ENCODE peak calls at places on chromosomes 5 and 9, in six cellular contexts. L is HCT116, T is endodermal cell, N is upper lobe of right lung, X is heart left ventricle, Z is tibial artery. O is an unnamed sample. For H3K4me1 and H3K27me3, the result is how much of the 10 kb centered on the place peaks cover.

GRCh38 chr9:37996812-37997202 is 72.2 kb downstream of the SHB start:
- DNase-seq in L (no peak), N (no peak), X (no peak), T (no peak), Z (no peak), O (no peak)

GRCh38 chr9:12785251-12785880 is 10.5 kb downstream of the LURAP1L start:
- DNase-seq in N (peak), X (no peak), Z (peak), T (no peak), L (peak), O (peak)

GRCh38 chr5:169895876-169896275 is 84.4 kb downstream of the INSYN2B start:
- DNase-seq in L (no peak), X (no peak), Z (no peak), T (no peak), N (no peak), O (no peak)

GRCh38 chr5:133232435-133232834 is 180.6 kb downstream of the HSPA4 start:
- DNase-seq in Z (no peak), N (no peak), X (no peak), T (no peak), L (no peak), O (no peak)

GRCh38 chr5:12016149-12016740 is 112.0 kb upstream of the CTNND2 start:
- DNase-seq in N (no peak), L (no peak), X (no peak), Z (no peak), T (peak), O (no peak)

GRCh38 chr5:115543931-115544370 is 624 bp downstream of the FEM1C start:
- DNase-seq in T (no peak), L (no peak), N (no peak), Z (peak), X (peak), O (no peak)

GRCh38 chr5:114101153-114101552 is 260.7 kb upstream of the KCNN2 start:
- DNase-seq in N (no peak), Z (no peak), L (peak), T (no peak), X (peak), O (no peak)

GRCh38 chr5:124634820-124635323 is 111.6 kb downstream of the ZNF608 start:
- DNase-seq in N (no peak), T (no peak), X (no peak), L (no peak), Z (no peak), O (no peak)

GRCh38 chr5:155631116-155631515 is 617.6 kb downstream of the KIF4B start:
- DNase-seq in Z (no peak), T (no peak), X (no peak), L (no peak), N (no peak), O (no peak)

DNA sequence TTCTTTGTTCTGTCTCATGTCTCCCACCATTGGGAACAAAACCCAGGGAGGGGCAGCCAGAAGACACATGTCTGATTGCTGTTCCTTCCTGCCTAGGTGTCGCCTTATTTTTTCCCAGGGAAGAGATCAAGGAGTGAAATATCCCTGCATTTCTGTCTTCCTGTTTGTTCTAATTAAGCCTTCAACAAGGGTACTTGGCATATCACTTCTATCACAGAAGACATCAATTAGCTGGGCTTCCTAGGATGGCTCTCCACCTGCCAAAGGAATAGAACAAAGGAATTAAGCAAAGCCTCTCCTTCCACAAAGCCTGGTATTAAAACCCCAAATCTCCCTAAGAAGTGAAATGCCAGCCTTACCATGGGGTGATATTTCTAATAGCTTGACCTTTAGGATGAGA is 299.5 kb upstream of the CD180 start:
- DNase-seq in Z (no peak), X (no peak), N (no peak), T (no peak), L (no peak), O (no peak)
- TF ChIP-seq CTCF in Z (no peak), X (no peak), N (no peak), T (no peak), L (no peak), O (no peak)

GRCh38 chr9:127974002-127974768 is 6.6 kb downstream of the EEIG1 start:
- DNase-seq in L (no peak), Z (no peak), X (no peak), N (no peak), T (peak), O (no peak)

GRCh38 chr9:127976943-127977871 is 3.6 kb downstream of the EEIG1 start:
- DNase-seq in L (no peak), T (peak), Z (no peak), X (no peak), N (no peak), O (no peak)

GRCh38 chr9:127976498-127976897 is 4.3 kb downstream of the EEIG1 start:
- DNase-seq in X (no peak), Z (no peak), T (peak), N (peak), L (no peak), O (peak)

GRCh38 chr9:127974769-127975261 is 6.0 kb downstream of the EEIG1 start:
- DNase-seq in X (no peak), T (peak), L (no peak), N (no peak), Z (peak), O (no peak)

DNA sequence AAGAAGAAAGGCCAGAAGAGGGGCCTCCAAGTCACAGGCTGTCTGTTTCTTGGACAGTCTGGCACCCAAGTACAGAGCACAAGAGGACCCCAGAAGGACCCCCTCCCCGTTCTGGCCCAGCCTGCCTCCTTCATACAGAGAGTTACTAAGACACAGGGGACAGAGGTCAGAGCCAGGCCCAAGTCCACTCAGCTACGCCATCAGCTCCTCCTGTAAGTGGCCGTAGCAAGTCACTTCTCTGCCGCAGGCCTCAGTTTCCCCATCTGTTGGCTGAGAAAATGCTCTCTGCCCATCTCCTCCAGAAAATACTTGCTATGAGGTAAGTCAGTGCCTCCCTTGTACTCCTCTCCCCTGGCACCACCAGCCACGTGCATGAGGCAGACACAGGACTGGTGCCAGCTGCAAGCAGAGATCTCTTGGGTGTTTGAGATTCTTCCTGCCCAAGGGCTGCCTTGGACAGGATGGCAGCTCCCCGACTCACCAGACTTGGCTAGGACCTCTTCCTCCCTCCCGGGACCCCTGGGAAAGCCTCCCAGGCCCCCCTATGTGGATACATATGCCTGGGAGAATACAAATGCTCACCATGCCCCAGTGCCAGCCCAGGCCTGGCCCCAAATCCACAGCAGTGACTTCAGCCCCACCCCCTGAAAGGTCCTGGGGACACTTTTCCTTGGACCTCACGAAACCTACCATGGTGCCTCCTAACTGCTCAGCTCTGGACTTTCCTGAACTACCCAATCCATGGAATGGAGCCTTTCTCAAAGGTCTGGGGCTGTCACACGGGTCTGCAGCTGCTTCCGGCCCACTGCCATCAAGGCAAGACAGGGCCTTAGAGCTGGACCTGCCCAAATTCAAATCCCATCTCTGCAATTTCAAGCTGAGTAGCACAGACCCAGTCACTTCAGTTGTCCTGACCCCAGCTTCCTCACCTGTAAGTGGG is 5.1 kb downstream of the EEIG1 start:
- DNase-seq in L (no peak), X (no peak), N (no peak), Z (no peak), T (peak), O (no peak)
- H3K4me1 ChIP-seq in L (half or more), X (half or more), N (half or more), Z (half or more), T (under half), O (half or more)

GRCh38 chr5:176750144-176750543 is 60.2 kb upstream of the UNC5A start:
- DNase-seq in L (no peak), T (peak), X (no peak), N (peak), Z (no peak), O (no peak)
- H3K27me3 ChIP-seq in L (under half), T (under half), X (under half), N (half or more), Z (under half), O (half or more)

DNA sequence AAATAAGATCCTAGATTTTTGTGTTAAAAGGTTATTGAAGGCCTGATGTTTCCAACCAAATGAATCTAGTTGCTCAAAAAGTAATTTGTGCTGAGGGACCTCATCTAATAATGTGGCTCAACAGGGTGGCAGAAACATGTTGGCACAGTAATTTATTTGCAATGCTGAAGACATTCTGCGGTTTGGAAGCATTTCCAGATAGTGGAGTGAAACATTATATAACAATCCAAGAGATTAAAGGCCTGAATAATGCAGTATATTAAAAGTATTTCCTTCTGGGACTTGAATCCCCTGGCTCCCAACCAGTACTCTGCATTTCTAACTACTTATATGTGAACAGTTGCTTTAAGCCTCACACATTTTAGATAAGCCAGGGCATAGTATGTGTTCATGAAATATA is 25.9 kb upstream of the ALDH1A1 start:
- DNase-seq in L (no peak), T (no peak), X (no peak), Z (no peak), N (no peak), O (no peak)
- TF ChIP-seq CTCF in L (no peak), T (no peak), X (no peak), Z (no peak), N (no peak), O (no peak)